ENCODE peak calls at places on chromosomes 16 and 17, in six cellular contexts. One of them, this sample, is unnamed.

GRCh38 chr17:81502471-81503017 is 10.1 kb downstream of the ACTG1 start:
- DNase-seq in kidney glomerular epithelial cell: no peak
- DNase-seq in fibroblast of lung: no peak
- DNase-seq in NCI-H2081: no peak
- DNase-seq in AG04450: no peak
- DNase-seq in stomach: no peak
- DNase-seq in this sample: no peak

GRCh38 chr17:78168906-78169793 is 769 bp downstream of the SYNGR2 start:
- DNase-seq in kidney glomerular epithelial cell: peak; percentile 40
- DNase-seq in fibroblast of lung: no peak
- DNase-seq in stomach: peak; percentile 72
- DNase-seq in NCI-H2081: peak; percentile 42
- DNase-seq in AG04450: no peak
- DNase-seq in this sample: peak; percentile 84

GRCh38 chr16:73189132-73189531 is 141.2 kb upstream of the ZFHX3 start:
- DNase-seq in fibroblast of lung: no peak
- DNase-seq in kidney glomerular epithelial cell: no peak
- DNase-seq in NCI-H2081: no peak
- DNase-seq in AG04450: no peak
- DNase-seq in stomach: no peak
- DNase-seq in this sample: no peak

GRCh38 chr16:102060-102855 is 24.2 kb downstream of the MPG start:
- DNase-seq in stomach: no peak
- DNase-seq in NCI-H2081: no peak
- DNase-seq in fibroblast of lung: peak; percentile 94
- DNase-seq in AG04450: no peak
- DNase-seq in kidney glomerular epithelial cell: peak; percentile 28
- DNase-seq in this sample: no peak

GRCh38 chr17:66076546-66077190 is 115.3 kb downstream of the CEP112 start:
- DNase-seq in stomach: no peak
- DNase-seq in kidney glomerular epithelial cell: no peak
- DNase-seq in fibroblast of lung: no peak
- DNase-seq in NCI-H2081: no peak
- DNase-seq in AG04450: no peak
- DNase-seq in this sample: no peak

GRCh38 chr16:8926827-8927226 is 36.9 kb downstream of the USP7 start:
- DNase-seq in fibroblast of lung: no peak
- DNase-seq in AG04450: no peak
- DNase-seq in NCI-H2081: no peak
- DNase-seq in stomach: no peak
- DNase-seq in kidney glomerular epithelial cell: no peak
- DNase-seq in this sample: no peak

GRCh38 chr16:12757546-12757945 is 46.1 kb downstream of the CPPED1 start:
- DNase-seq in stomach: no peak
- DNase-seq in fibroblast of lung: no peak
- DNase-seq in kidney glomerular epithelial cell: no peak
- DNase-seq in NCI-H2081: peak; percentile 23
- DNase-seq in AG04450: no peak
- DNase-seq in this sample: no peak

GRCh38 chr17:58352843-58353719 is 1.1 kb upstream of the SUPT4H1 start:
- DNase-seq in AG04450: no peak
- DNase-seq in fibroblast of lung: peak; percentile 33
- DNase-seq in NCI-H2081: peak; percentile 39
- DNase-seq in stomach: no peak
- DNase-seq in kidney glomerular epithelial cell: no peak
- DNase-seq in this sample: peak; percentile 74

GRCh38 chr17:28891201-28891600 is 6.3 kb downstream of the FLOT2 start:
- DNase-seq in fibroblast of lung: no peak
- DNase-seq in NCI-H2081: no peak
- DNase-seq in stomach: no peak
- DNase-seq in AG04450: no peak
- DNase-seq in kidney glomerular epithelial cell: no peak
- DNase-seq in this sample: no peak

GRCh38 chr16:71933017-71933416 is 37.7 kb downstream of the IST1 start:
- DNase-seq in AG04450: no peak
- DNase-seq in fibroblast of lung: no peak
- DNase-seq in kidney glomerular epithelial cell: no peak
- DNase-seq in NCI-H2081: no peak
- DNase-seq in stomach: no peak
- DNase-seq in this sample: no peak

GRCh38 chr16:4882261-4882632 is 35.0 kb downstream of the UBN1 start:
- DNase-seq in fibroblast of lung: peak; percentile 56
- DNase-seq in NCI-H2081: no peak
- DNase-seq in stomach: no peak
- DNase-seq in kidney glomerular epithelial cell: no peak
- DNase-seq in AG04450: no peak
- DNase-seq in this sample: peak; percentile 42

GRCh38 chr17:75174996-75175395 is 7.8 kb downstream of the SUMO2 start:
- DNase-seq in kidney glomerular epithelial cell: no peak
- DNase-seq in AG04450: no peak
- DNase-seq in stomach: no peak
- DNase-seq in NCI-H2081: no peak
- DNase-seq in fibroblast of lung: no peak
- DNase-seq in this sample: no peak

GRCh38 chr16:11742041-11742535 is 569 bp downstream of the TXNDC11 start:
- DNase-seq in kidney glomerular epithelial cell: no peak
- DNase-seq in fibroblast of lung: peak; percentile 6
- DNase-seq in AG04450: no peak
- DNase-seq in NCI-H2081: no peak
- DNase-seq in stomach: peak; percentile 58
- DNase-seq in this sample: peak; percentile 39

GRCh38 chr16:14334366-14335105 is 263.4 kb downstream of the MRTFB start:
- DNase-seq in fibroblast of lung: no peak
- DNase-seq in NCI-H2081: no peak
- DNase-seq in AG04450: no peak
- DNase-seq in stomach: no peak
- DNase-seq in kidney glomerular epithelial cell: no peak
- DNase-seq in this sample: no peak

GRCh38 chr16:31351937-31352315 is 3.0 kb upstream of the ITGAX start:
- DNase-seq in kidney glomerular epithelial cell: no peak
- DNase-seq in fibroblast of lung: no peak
- DNase-seq in NCI-H2081: no peak
- DNase-seq in AG04450: no peak
- DNase-seq in stomach: no peak
- DNase-seq in this sample: no peak

GRCh38 chr17:74280093-74280513 is 6.1 kb downstream of the DNAI2 start:
- DNase-seq in AG04450: no peak
- DNase-seq in kidney glomerular epithelial cell: no peak
- DNase-seq in fibroblast of lung: no peak
- DNase-seq in NCI-H2081: no peak
- DNase-seq in stomach: no peak
- DNase-seq in this sample: no peak

GRCh38 chr16:52069866-52070265 is 477.1 kb downstream of the TOX3 start:
- DNase-seq in AG04450: no peak
- DNase-seq in stomach: no peak
- DNase-seq in NCI-H2081: peak; percentile 56
- DNase-seq in kidney glomerular epithelial cell: peak; percentile 44
- DNase-seq in fibroblast of lung: peak; percentile 15
- DNase-seq in this sample: peak; percentile 13

GRCh38 chr16:55495616-55496289 is 13.1 kb upstream of the LPCAT2 start:
- DNase-seq in stomach: no peak
- DNase-seq in kidney glomerular epithelial cell: no peak
- DNase-seq in AG04450: no peak
- DNase-seq in NCI-H2081: no peak
- DNase-seq in fibroblast of lung: peak; percentile 89
- DNase-seq in this sample: peak; percentile 38

GRCh38 chr17:79804856-79805696 is 8.2 kb upstream of the CBX8 start:
- DNase-seq in fibroblast of lung: no peak
- DNase-seq in AG04450: no peak
- DNase-seq in NCI-H2081: no peak
- DNase-seq in kidney glomerular epithelial cell: no peak
- DNase-seq in stomach: no peak
- DNase-seq in this sample: no peak

GRCh38 chr17:16491703-16492612 is at the start of gene LRRC75A:
- DNase-seq in kidney glomerular epithelial cell: no peak
- DNase-seq in AG04450: no peak
- DNase-seq in fibroblast of lung: peak; percentile 20
- DNase-seq in NCI-H2081: peak; percentile 56
- DNase-seq in stomach: peak; percentile 59
- DNase-seq in this sample: peak; percentile 91

GRCh38 chr17:39002991-39003715 is 36.0 kb upstream of the FBXO47 start:
- DNase-seq in fibroblast of lung: peak; percentile 56
- DNase-seq in AG04450: no peak
- DNase-seq in kidney glomerular epithelial cell: no peak
- DNase-seq in NCI-H2081: no peak
- DNase-seq in stomach: peak; percentile 42
- DNase-seq in this sample: peak; percentile 35

GRCh38 chr16:85735225-85735722 is 15.6 kb downstream of the C16orf74 start:
- DNase-seq in kidney glomerular epithelial cell: no peak
- DNase-seq in fibroblast of lung: no peak
- DNase-seq in stomach: peak; percentile 40
- DNase-seq in AG04450: no peak
- DNase-seq in NCI-H2081: no peak
- DNase-seq in this sample: no peak

GRCh38 chr17:1813088-1813487 is 16.6 kb downstream of the SMYD4 start:
- DNase-seq in stomach: no peak
- DNase-seq in NCI-H2081: no peak
- DNase-seq in AG04450: no peak
- DNase-seq in fibroblast of lung: peak; percentile 5
- DNase-seq in kidney glomerular epithelial cell: no peak
- DNase-seq in this sample: no peak

GRCh38 chr17:69057280-69057679 is 3.4 kb downstream of the ABCA9 start:
- DNase-seq in stomach: no peak
- DNase-seq in AG04450: no peak
- DNase-seq in NCI-H2081: no peak
- DNase-seq in kidney glomerular epithelial cell: no peak
- DNase-seq in fibroblast of lung: no peak
- DNase-seq in this sample: no peak

GRCh38 chr16:48109496-48109895 is 46.3 kb downstream of the ABCC12 start:
- DNase-seq in fibroblast of lung: no peak
- DNase-seq in NCI-H2081: no peak
- DNase-seq in kidney glomerular epithelial cell: no peak
- DNase-seq in stomach: no peak
- DNase-seq in AG04450: no peak
- DNase-seq in this sample: no peak